ENCODE peak calls at places on chromosomes 4 and X, in eight cellular contexts. W, H, E, C, Y, I, M and K are unnamed samples.

GRCh38 chrX:154008521-154008920 is 11.2 kb downstream of the IRAK1 start:
- DNase-seq in Y (no peak), M (no peak), H (no peak), I (no peak), C (no peak), W (no peak), E (peak), K (no peak)

GRCh38 chr4:102569200-102569599 is 68.0 kb downstream of the NFKB1 start:
- DNase-seq in Y (no peak), M (no peak), I (no peak), H (peak), C (no peak), W (no peak), E (no peak), K (peak)

GRCh38 chr4:32147446-32148064 is 1427.4 kb downstream of the PCDH7 start:
- DNase-seq in W (no peak), I (no peak), E (no peak), H (no peak), Y (no peak), M (no peak), C (no peak), K (no peak)

GRCh38 chrX:32170481-32170880 is 1040.9 kb downstream of the DMD start:
- DNase-seq in C (no peak), W (no peak), Y (no peak), H (no peak), E (no peak), M (no peak), I (no peak), K (peak)

GRCh38 chr4:183831026-183831446 is 74.1 kb upstream of the STOX2 start:
- DNase-seq in W (no peak), E (no peak), H (no peak), Y (peak), I (no peak), M (no peak), C (no peak), K (no peak)

GRCh38 chr4:62814510-62815047 is 1594.7 kb downstream of the TECRL start:
- DNase-seq in M (no peak), H (no peak), W (no peak), E (no peak), Y (peak), C (no peak), I (no peak), K (peak)

GRCh38 chr4:186012071-186012470 is 56.9 kb upstream of the TLR3 start:
- DNase-seq in Y (no peak), M (no peak), W (no peak), E (no peak), H (no peak), C (no peak), I (no peak), K (no peak)

GRCh38 chr4:138308421-138308820 is 66.3 kb upstream of the SLC7A11 start:
- DNase-seq in W (no peak), C (no peak), E (no peak), H (peak), Y (no peak), M (no peak), I (no peak), K (no peak)

GRCh38 chrX:13994104-13994503 is 35.6 kb downstream of the GEMIN8 start:
- DNase-seq in M (no peak), E (no peak), H (no peak), C (no peak), Y (no peak), W (no peak), I (no peak), K (no peak)

GRCh38 chrX:28880136-28880535 is 292.9 kb downstream of the IL1RAPL1 start:
- DNase-seq in E (no peak), M (no peak), H (peak), Y (no peak), C (no peak), W (no peak), I (no peak), K (no peak)

GRCh38 chr4:5081441-5081999 is 30.2 kb downstream of the STK32B start:
- DNase-seq in W (no peak), Y (no peak), C (no peak), H (no peak), E (no peak), I (no peak), M (no peak), K (no peak)

GRCh38 chr4:5082381-5082780 is 31.1 kb downstream of the STK32B start:
- DNase-seq in M (no peak), W (no peak), H (no peak), Y (no peak), E (no peak), I (no peak), C (no peak), K (no peak)

GRCh38 chr4:5078015-5078414 is 26.7 kb downstream of the STK32B start:
- DNase-seq in M (no peak), H (no peak), E (no peak), W (no peak), Y (no peak), I (no peak), C (no peak), K (peak)

GRCh38 chr4:5084911-5085475 is 33.7 kb downstream of the STK32B start:
- DNase-seq in E (no peak), H (peak), W (no peak), Y (no peak), M (no peak), C (no peak), I (no peak), K (no peak)

DNA sequence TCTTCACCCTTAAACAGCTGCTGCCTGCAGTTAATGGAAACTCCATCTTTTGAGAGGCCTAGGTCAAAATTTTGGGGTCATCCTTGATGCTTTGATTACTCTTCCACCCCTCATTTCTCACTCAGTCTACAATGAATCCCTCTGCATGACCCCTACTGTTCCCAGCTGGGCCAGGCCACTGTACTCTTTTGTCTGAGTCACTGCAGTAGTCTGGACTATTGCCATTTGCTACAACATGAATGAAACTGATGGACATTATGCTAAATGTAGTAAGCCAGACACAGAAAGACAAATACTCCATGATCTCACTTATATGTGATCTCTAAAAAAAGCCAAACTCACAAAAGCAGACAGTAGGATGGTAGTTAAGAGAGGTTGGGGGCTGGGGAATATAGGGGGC is 28.3 kb downstream of the STK32B start:
- DNase-seq in Y (no peak), E (no peak), C (no peak), H (peak), M (no peak), I (no peak), W (no peak), K (no peak)
- TF ChIP-seq CTCF in Y (no peak), E (no peak), C (no peak), H (no peak), M (no peak), I (no peak), W (no peak), K (no peak)

DNA sequence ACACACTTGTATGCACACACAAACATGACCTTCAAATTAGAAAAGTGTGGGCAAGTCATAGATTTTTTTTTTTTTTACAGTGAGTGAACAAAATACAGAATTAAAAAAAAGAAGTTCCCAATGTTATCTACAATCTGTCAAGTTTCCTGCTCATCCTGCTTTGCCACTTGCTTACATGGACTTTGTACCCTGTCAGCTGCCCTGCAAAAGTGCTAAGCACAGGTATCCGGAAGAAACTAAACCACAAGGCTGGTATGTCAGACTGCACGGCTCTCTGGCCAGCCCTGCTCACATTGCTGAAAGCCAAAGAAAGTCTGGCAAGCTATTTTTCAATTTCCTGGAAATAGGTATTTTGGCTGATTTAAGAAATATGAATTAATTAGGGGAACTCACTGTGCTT is 38.9 kb upstream of the BCLAF3 start:
- DNase-seq in Y (no peak), H (no peak), W (no peak), E (no peak), C (no peak), I (peak), M (no peak), K (no peak)
- TF ChIP-seq POLR2A in Y (no peak), H (no peak), W (no peak), E (peak), C (no peak), I (no peak), M (no peak), K (no peak)

GRCh38 chr4:147996840-147997239 is 265.0 kb downstream of the ARHGAP10 start:
- DNase-seq in W (no peak), I (no peak), Y (no peak), M (no peak), H (no peak), E (no peak), C (no peak), K (no peak)
- TF ChIP-seq CTCF in W (no peak), I (no peak), Y (no peak), M (no peak), H (no peak), E (no peak), C (no peak), K (no peak)

DNA sequence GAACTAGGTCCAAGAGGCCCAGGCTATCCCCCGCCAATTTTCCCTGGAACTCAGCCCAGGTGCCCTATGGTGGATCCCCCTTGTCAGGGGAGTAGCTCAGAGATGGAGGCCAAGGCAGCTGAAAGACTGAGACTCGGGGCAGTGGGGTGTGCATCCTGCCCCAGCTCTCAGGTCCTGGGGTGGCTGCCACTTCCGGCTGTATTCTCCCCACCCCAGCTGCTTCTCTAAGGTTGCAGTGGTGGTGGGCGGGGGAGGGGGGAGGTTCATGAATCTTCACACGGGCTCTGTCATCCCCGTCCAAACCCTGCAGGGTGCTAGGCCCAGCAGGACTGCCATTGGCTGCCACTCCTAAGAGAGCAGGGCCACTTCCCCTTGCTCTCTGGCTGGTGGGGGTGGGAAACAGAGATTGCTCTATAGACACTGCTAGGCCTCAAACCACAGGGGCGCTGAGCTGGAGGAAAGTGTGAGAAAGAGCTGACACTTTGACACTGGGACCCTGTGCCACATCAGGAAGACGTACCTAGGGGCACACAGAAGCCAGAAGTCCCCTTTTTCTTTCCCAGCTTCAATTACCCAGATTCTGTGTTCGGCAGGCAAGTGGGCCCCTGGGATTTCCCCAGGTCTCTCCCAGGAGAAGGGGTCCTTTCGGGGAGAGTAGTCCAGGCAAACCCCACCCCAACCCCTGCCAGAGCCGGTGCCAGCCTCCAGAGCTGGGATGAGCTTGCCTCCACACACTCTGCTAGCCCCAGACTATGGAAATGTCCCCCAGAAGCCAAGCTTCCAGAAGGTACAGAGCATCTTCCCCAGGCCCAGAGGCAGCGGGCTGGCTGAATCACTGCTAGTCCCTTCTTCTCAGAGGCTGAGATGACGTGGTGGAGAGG is 1.6 kb downstream of the SASH3 start:
- DNase-seq in H (no peak), M (peak), E (peak), I (peak), Y (no peak), W (no peak), C (peak), K (peak)
- TF ChIP-seq POLR2A in H (no peak), M (no peak), E (no peak), I (no peak), Y (no peak), W (no peak), C (no peak), K (no peak)

GRCh38 chr4:20698382-20698781 is 1.9 kb upstream of the PACRGL start:
- DNase-seq in H (no peak), M (no peak), Y (no peak), E (no peak), C (no peak), I (no peak), W (no peak), K (peak)
- TF ChIP-seq CTCF in H (no peak), M (no peak), Y (no peak), E (no peak), C (no peak), I (no peak), W (no peak), K (peak)

DNA sequence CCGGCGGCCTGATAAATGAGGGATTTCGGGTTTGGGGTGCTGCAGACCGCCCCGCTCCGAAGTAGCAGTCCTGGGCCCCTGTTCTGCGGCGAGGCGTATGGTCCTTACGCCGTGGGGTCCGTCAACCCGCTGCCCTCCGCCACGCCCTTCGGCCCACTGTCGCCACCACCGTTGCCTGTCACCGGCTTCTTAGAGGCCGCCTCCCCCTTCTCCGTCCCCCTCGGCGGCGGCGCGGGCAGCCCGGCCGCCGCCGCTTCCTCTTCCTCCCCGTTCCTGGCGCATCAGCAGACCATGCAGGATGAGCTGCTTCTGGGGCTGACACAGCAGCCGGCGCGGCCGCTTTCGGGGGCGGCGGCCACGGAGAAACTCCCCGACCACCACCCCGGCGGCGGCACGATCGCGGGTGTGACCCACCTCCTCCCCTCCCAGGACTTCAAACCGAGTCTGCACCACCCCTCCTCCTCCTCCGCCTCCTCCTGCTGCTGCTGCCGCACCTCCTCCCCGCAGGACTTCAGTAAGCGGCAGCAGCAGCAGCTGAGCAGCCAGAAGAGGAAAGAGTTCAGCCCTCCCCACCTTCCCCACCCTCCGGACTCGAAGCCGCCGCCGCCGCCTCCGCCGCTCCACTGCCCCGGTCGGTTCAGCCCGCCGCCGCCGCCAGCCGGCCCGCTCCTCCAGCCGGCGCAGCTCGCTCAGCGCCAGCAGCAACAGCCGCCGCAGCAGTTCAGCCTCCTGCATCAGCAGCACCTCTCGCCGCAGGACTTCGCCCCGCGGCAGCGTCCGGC is 569 bp downstream of the CPEB2 start:
- DNase-seq in C (peak), Y (peak), M (peak), H (peak), E (peak), I (peak), W (no peak), K (peak)
- TF ChIP-seq POLR2A in C (peak), Y (no peak), M (no peak), H (peak), E (peak), I (peak), W (no peak), K (peak)

DNA sequence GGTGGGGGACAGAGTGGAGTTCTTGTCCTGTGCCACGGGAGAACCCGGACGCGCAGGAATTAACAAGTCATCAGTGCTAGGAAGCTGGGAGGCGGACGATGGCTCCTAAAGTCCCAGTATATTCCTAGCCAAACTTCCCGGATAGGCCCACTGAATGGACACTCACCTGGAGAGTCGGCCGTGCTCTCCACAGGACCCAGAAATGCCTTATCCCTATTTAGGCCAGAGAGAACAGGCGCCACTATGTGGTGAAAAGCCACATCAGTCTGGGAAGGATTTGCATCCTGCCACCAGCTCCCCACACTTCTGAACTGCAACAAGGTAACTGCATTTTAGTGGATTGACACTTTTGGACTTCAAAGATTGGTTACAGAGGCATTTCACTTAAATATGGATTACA is 1.1 kb downstream of the CFAP299 start:
- DNase-seq in M (no peak), I (peak), E (no peak), H (peak), Y (peak), C (peak), W (no peak), K (peak)
- TF ChIP-seq CTCF in M (no peak), I (peak), E (no peak), H (peak), Y (no peak), C (no peak), W (peak), K (peak)